ENCODE peak calls at places on chromosome 20, in seven cellular contexts. Z, I, S, G, A, N and F are unnamed samples.

GRCh38 chr20:49559411-49560081 is 8.4 kb downstream of the PTGIS start:
- DNase-seq in I (no peak), A (no peak), G (peak), N (no peak), Z (no peak), S (no peak), F (no peak)

GRCh38 chr20:63411898-63412631 is 50.9 kb upstream of the CHRNA4 start:
- DNase-seq in Z (no peak), S (no peak), I (no peak), A (no peak), G (no peak), N (no peak), F (no peak)

GRCh38 chr20:37511605-37512275 is 9.3 kb upstream of the NNAT start:
- DNase-seq in A (no peak), N (no peak), Z (no peak), G (peak), I (no peak), S (no peak), F (no peak)

GRCh38 chr20:42572320-42573016 is 617.2 kb downstream of the PTPRT start:
- DNase-seq in Z (no peak), G (no peak), A (no peak), N (no peak), S (no peak), I (no peak), F (no peak)

GRCh38 chr20:64115171-64115911 is 8.0 kb upstream of the NPBWR2 start:
- DNase-seq in Z (no peak), G (no peak), N (no peak), S (no peak), I (peak), A (no peak), F (no peak)

GRCh38 chr20:24955045-24955444 is 6.0 kb downstream of the CST7 start:
- DNase-seq in N (no peak), G (no peak), A (no peak), Z (peak), S (no peak), I (no peak), F (no peak)

GRCh38 chr20:20366896-20367680 is 816 bp upstream of the INSM1 start:
- DNase-seq in S (no peak), I (no peak), Z (no peak), G (no peak), A (no peak), N (no peak), F (no peak)

GRCh38 chr20:59027746-59028320 is 4.3 kb downstream of the ATP5F1E start:
- DNase-seq in A (no peak), S (no peak), Z (no peak), G (peak), I (no peak), N (no peak), F (no peak)

GRCh38 chr20:48126227-48126740 is 341.0 kb upstream of the SULF2 start:
- DNase-seq in S (no peak), I (no peak), Z (no peak), A (no peak), N (no peak), G (no peak), F (no peak)

GRCh38 chr20:47521059-47521808 is 19.5 kb downstream of the NCOA3 start:
- DNase-seq in A (no peak), N (no peak), S (no peak), G (no peak), Z (no peak), I (no peak), F (no peak)

GRCh38 chr20:4666001-4666470 is 55.7 kb upstream of the PRND start:
- DNase-seq in G (peak), N (no peak), S (no peak), A (peak), I (no peak), Z (no peak), F (peak)

GRCh38 chr20:63017076-63017825 is 10.5 kb upstream of the BHLHE23 start:
- DNase-seq in A (no peak), N (no peak), I (no peak), S (no peak), G (no peak), Z (no peak), F (no peak)

GRCh38 chr20:31879143-31879987 is 8.9 kb downstream of the TTLL9 start:
- DNase-seq in I (peak), A (peak), Z (peak), G (peak), N (peak), S (peak), F (peak)

GRCh38 chr20:17611540-17612286 is 41.8 kb downstream of the DSTN start:
- DNase-seq in S (peak), A (peak), Z (no peak), N (peak), I (no peak), G (peak), F (no peak)

GRCh38 chr20:18676366-18676765 is 88.5 kb downstream of the DTD1 start:
- DNase-seq in N (no peak), A (no peak), G (no peak), I (no peak), S (no peak), Z (no peak), F (no peak)

GRCh38 chr20:57471496-57472210 is 53.3 kb downstream of the CTCFL start:
- DNase-seq in N (no peak), S (no peak), G (no peak), I (no peak), Z (no peak), A (no peak), F (no peak)

GRCh38 chr20:8764289-8764962 is 304.5 kb upstream of the PLCB4 start:
- DNase-seq in A (no peak), Z (no peak), S (no peak), N (no peak), G (no peak), I (no peak), F (peak)

GRCh38 chr20:4697874-4698221 is 23.9 kb upstream of the PRND start:
- DNase-seq in A (no peak), Z (no peak), I (no peak), G (no peak), S (no peak), N (no peak), F (no peak)

GRCh38 chr20:9794831-9795230 is 44.0 kb downstream of the PAK5 start:
- DNase-seq in S (no peak), Z (no peak), G (no peak), A (no peak), N (no peak), I (no peak), F (no peak)

GRCh38 chr20:38005866-38006265 is 27.4 kb downstream of the TTI1 start:
- DNase-seq in Z (no peak), I (no peak), G (no peak), A (no peak), S (no peak), N (no peak), F (no peak)

GRCh38 chr20:20386192-20386591 is 18.3 kb downstream of the INSM1 start:
- DNase-seq in G (no peak), I (no peak), A (no peak), Z (no peak), N (no peak), S (no peak), F (no peak)

GRCh38 chr20:14853079-14853478 is 515.7 kb upstream of the FLRT3 start:
- DNase-seq in I (no peak), A (no peak), S (no peak), Z (no peak), G (no peak), N (no peak), F (no peak)